ENCODE peak calls at places on chromosomes 16 and 17, in ten cellular contexts. C is colonic mucosa; B is stomach; Z is prostate gland; F is ovary; X is right cardiac atrium; M is CD8-positive, alpha-beta memory T cell; K is lung; D is pancreas; G is uterus. R is an unnamed sample. For H3K9me3, the result is how much of the 10 kb centered on the place peaks cover.

GRCh38 chr17:11705111-11705510 is 106.8 kb downstream of the DNAH9 start:
- DNase-seq in F (no peak), K (no peak), Z (no peak), D (no peak), C (peak), B (no peak), M (no peak), X (no peak), G (no peak), R (no peak)

GRCh38 chr16:82157836-82158235 is 12.2 kb downstream of the MPHOSPH6 start:
- DNase-seq in X (no peak), Z (no peak), G (no peak), K (no peak), B (no peak), M (no peak), C (no peak), D (no peak), F (no peak), R (no peak)

GRCh38 chr17:8947201-8947600 is 18.3 kb downstream of the PIK3R5 start:
- DNase-seq in K (no peak), G (no peak), X (no peak), Z (no peak), B (no peak), C (no peak), D (no peak), M (no peak), F (no peak), R (no peak)

GRCh38 chr16:86303787-86304685 is 206.3 kb upstream of the FOXF1 start:
- DNase-seq in F (no peak), G (peak), Z (no peak), C (peak), D (no peak), M (no peak), K (no peak), B (no peak), X (peak), R (no peak)

GRCh38 chr17:8821446-8822105 is 22.4 kb upstream of the MFSD6L start:
- DNase-seq in X (no peak), Z (no peak), F (no peak), G (no peak), K (peak), C (no peak), B (no peak), M (no peak), D (no peak), R (no peak)

GRCh38 chr17:6643460-6644125 is 2.7 kb downstream of the TXNDC17 start:
- DNase-seq in F (no peak), G (no peak), C (no peak), M (no peak), D (no peak), Z (no peak), K (no peak), B (no peak), X (no peak), R (no peak)

GRCh38 chr17:7294614-7295153 is at the start of gene YBX2:
- DNase-seq in D (peak), C (peak), X (peak), F (peak), M (peak), G (peak), K (no peak), Z (peak), B (peak), R (no peak)

GRCh38 chr16:87132361-87133014 is 184.7 kb downstream of the C16orf95 start:
- DNase-seq in F (no peak), X (peak), G (no peak), B (no peak), C (no peak), K (no peak), Z (no peak), D (no peak), M (no peak), R (peak)

GRCh38 chr17:30372755-30373154 is 6.0 kb upstream of the CPD start:
- DNase-seq in M (no peak), Z (no peak), B (no peak), F (no peak), C (no peak), G (no peak), K (no peak), D (no peak), X (no peak), R (no peak)

GRCh38 chr16:50288920-50289319 is 22.6 kb downstream of the ADCY7 start:
- DNase-seq in B (no peak), M (no peak), K (no peak), X (no peak), G (no peak), D (no peak), Z (no peak), C (no peak), F (no peak), R (no peak)

GRCh38 chr16:25060920-25061319 is 45.8 kb upstream of the ARHGAP17 start:
- DNase-seq in G (no peak), X (no peak), B (no peak), Z (no peak), D (no peak), K (no peak), C (no peak), M (no peak), F (no peak), R (no peak)

GRCh38 chr17:17289701-17290100 is 8.7 kb upstream of the COPS3 start:
- DNase-seq in X (no peak), M (no peak), Z (no peak), G (no peak), C (no peak), B (no peak), K (no peak), D (no peak), F (no peak), R (no peak)

GRCh38 chr16:66357523-66357928 is 9.0 kb upstream of the CDH5 start:
- DNase-seq in B (peak), K (peak), X (peak), G (peak), M (no peak), C (peak), Z (peak), D (no peak), F (peak), R (peak)

GRCh38 chr16:19330801-19331484 is 45.4 kb downstream of the CLEC19A start:
- DNase-seq in B (peak), K (no peak), X (no peak), G (no peak), M (no peak), C (no peak), D (no peak), F (no peak), Z (peak), R (peak)

GRCh38 chr17:45104907-45105624 is 27.2 kb downstream of the PLCD3 start:
- DNase-seq in M (no peak), B (no peak), D (no peak), G (no peak), X (no peak), Z (no peak), K (no peak), F (no peak), C (no peak), R (no peak)

GRCh38 chr17:72152392-72152727 is 31.5 kb downstream of the SOX9 start:
- DNase-seq in F (no peak), X (no peak), G (no peak), M (no peak), D (no peak), K (no peak), Z (no peak), B (no peak), C (no peak), R (no peak)

GRCh38 chr17:55587608-55588139 is 76.4 kb upstream of the SMIM36 start:
- DNase-seq in K (no peak), C (no peak), B (no peak), F (peak), Z (no peak), D (no peak), X (peak), M (no peak), G (peak), R (no peak)

GRCh38 chr17:9215465-9215864 is 194.2 kb downstream of the NTN1 start:
- DNase-seq in Z (no peak), C (no peak), G (no peak), D (no peak), F (no peak), X (no peak), B (no peak), M (no peak), K (no peak), R (no peak)

GRCh38 chr17:79595956-79596355 is 14.9 kb downstream of the RBFOX3 start:
- DNase-seq in D (no peak), M (no peak), Z (no peak), G (no peak), C (no peak), K (no peak), F (no peak), X (no peak), B (no peak), R (no peak)

GRCh38 chr16:65176603-65177002 is 54.7 kb upstream of the CDH11 start:
- DNase-seq in F (peak), K (peak), Z (no peak), B (no peak), X (peak), D (no peak), G (peak), C (peak), M (no peak), R (no peak)

GRCh38 chr17:62601438-62601837 is 26.0 kb upstream of the MRC2 start:
- DNase-seq in M (no peak), Z (no peak), D (no peak), X (no peak), C (no peak), B (no peak), F (no peak), G (no peak), K (no peak), R (no peak)

GRCh38 chr17:79978545-79978852 is 57.2 kb downstream of the TBC1D16 start:
- DNase-seq in K (no peak), C (no peak), X (no peak), Z (no peak), B (no peak), G (peak), M (no peak), F (no peak), D (peak), R (peak)

GRCh38 chr17:17818088-17818526 is 18.7 kb downstream of the SREBF1 start:
- DNase-seq in D (no peak), X (peak), G (no peak), K (no peak), C (peak), Z (peak), F (no peak), M (no peak), B (no peak), R (no peak)

GRCh38 chr16:82586130-82586529 is 40.6 kb upstream of the CDH13 start:
- DNase-seq in D (no peak), Z (no peak), F (no peak), G (no peak), K (no peak), X (no peak), M (no peak), B (no peak), C (no peak), R (no peak)

GRCh38 chr16:84460406-84461028 is 43.9 kb downstream of the MEAK7 start:
- DNase-seq in G (peak), B (no peak), M (no peak), D (peak), F (no peak), Z (no peak), X (no peak), K (no peak), C (no peak), R (no peak)

GRCh38 chr17:44987194-44987882 is 19.2 kb upstream of the C1QL1 start:
- DNase-seq in K (no peak), X (no peak), B (no peak), F (no peak), G (no peak), Z (no peak), C (no peak), M (no peak), D (no peak), R (no peak)

GRCh38 chr17:45262516-45263476 is 902 bp upstream of the SPATA32 start:
- DNase-seq in M (no peak), F (no peak), B (no peak), Z (peak), K (no peak), G (no peak), X (no peak), D (no peak), C (no peak), R (no peak)

GRCh38 chr16:46948548-46949166 is 24.8 kb downstream of the DNAJA2 start:
- DNase-seq in X (no peak), M (no peak), F (no peak), Z (no peak), B (peak), C (no peak), D (no peak), G (no peak), K (no peak), R (no peak)

GRCh38 chr17:80675451-80676095 is 130.9 kb downstream of the RPTOR start:
- DNase-seq in Z (no peak), X (no peak), G (no peak), C (no peak), B (no peak), M (no peak), D (no peak), K (no peak), F (no peak), R (no peak)

GRCh38 chr16:49745434-49745833 is 110.5 kb downstream of the ZNF423 start:
- DNase-seq in X (no peak), C (no peak), G (no peak), M (no peak), D (no peak), B (no peak), Z (no peak), F (no peak), K (no peak), R (no peak)

GRCh38 chr16:72840591-72841381 is 207.1 kb downstream of the ZFHX3 start:
- DNase-seq in B (no peak), D (no peak), G (no peak), X (no peak), C (no peak), K (no peak), Z (no peak), F (no peak), M (no peak), R (no peak)

GRCh38 chr16:89917773-89918452 is 749 bp upstream of the MC1R start:
- DNase-seq in D (peak), K (peak), M (peak), F (peak), X (peak), B (peak), Z (peak), C (peak), G (peak), R (peak)

GRCh38 chr16:35150805-35151312 is 1691.4 kb downstream of the TP53TG3F start:
- DNase-seq in B (no peak), M (no peak), D (no peak), K (no peak), X (no peak), Z (no peak), F (no peak), C (no peak), G (no peak), R (no peak)
- H3K9me3 ChIP-seq in B (half or more), M (under half), D (under half), K (under half), X (under half), Z (under half), F (under half), C (under half), G (under half), R (under half)

GRCh38 chr16:35573407-35573806 is 2114.0 kb downstream of the TP53TG3F start:
- DNase-seq in G (no peak), K (no peak), C (no peak), F (no peak), Z (no peak), M (no peak), B (no peak), X (no peak), D (no peak), R (no peak)

GRCh38 chr16:35574454-35575431 is 2115.3 kb downstream of the TP53TG3F start:
- DNase-seq in G (no peak), B (no peak), Z (no peak), M (no peak), F (no peak), D (no peak), K (no peak), X (no peak), C (no peak), R (no peak)

GRCh38 chr16:35570946-35571345 is 2111.5 kb downstream of the TP53TG3F start:
- DNase-seq in B (no peak), X (no peak), M (no peak), Z (no peak), C (no peak), G (no peak), F (no peak), D (no peak), K (no peak), R (no peak)

GRCh38 chr16:35574011-35574410 is 2114.6 kb downstream of the TP53TG3F start:
- DNase-seq in F (no peak), X (no peak), M (no peak), D (no peak), G (no peak), B (no peak), C (no peak), Z (no peak), K (no peak), R (no peak)

GRCh38 chr16:35572186-35572585 is 2112.8 kb downstream of the TP53TG3F start:
- DNase-seq in F (no peak), B (no peak), C (no peak), Z (no peak), M (no peak), X (no peak), K (no peak), D (no peak), G (no peak), R (no peak)
- H3K9me3 ChIP-seq in F (under half), B (under half), C (under half), Z (under half), M (under half), X (under half), K (under half), D (under half), G (under half), R (under half)

DNA sequence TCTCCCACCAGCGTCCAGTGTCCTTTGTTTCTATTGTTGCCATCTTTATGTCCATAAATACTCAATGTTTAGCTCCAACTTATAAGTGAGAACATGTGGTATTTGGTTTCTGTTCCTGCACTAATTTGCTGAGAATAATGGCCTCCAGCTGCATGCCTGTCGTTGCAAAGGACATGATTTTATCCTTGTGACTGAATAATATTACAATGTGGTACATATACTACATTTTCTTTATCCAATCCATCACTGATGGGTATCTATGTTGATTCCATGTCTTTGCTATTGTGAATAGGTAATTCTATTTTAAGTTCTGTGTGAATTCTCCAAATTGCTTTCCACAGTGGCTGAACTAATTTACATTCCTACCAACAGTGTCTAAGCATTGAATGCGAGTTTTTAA is 578.6 kb upstream of the CA10 start:
- DNase-seq in X (no peak), D (no peak), K (no peak), C (no peak), F (no peak), M (no peak), Z (no peak), B (no peak), G (no peak), R (no peak)
- H3K9me3 ChIP-seq in X (under half), D (under half), K (under half), C (under half), F (under half), M (under half), Z (under half), B (under half), G (under half), R (under half)

GRCh38 chr16:79007614-79008013 is 592.9 kb downstream of the MAF start:
- DNase-seq in M (no peak), B (no peak), Z (no peak), K (no peak), F (no peak), D (no peak), C (no peak), X (no peak), G (no peak), R (no peak)
- H3K9me3 ChIP-seq in M (under half), B (under half), Z (under half), K (under half), F (under half), D (under half), C (under half), X (under half), G (under half), R (under half)

GRCh38 chr17:74137416-74137815 is 66.1 kb upstream of the RPL38 start:
- DNase-seq in X (no peak), G (no peak), F (no peak), M (no peak), B (no peak), D (no peak), K (no peak), Z (no peak), C (no peak), R (no peak)

GRCh38 chr17:74139120-74139519 is 64.4 kb upstream of the RPL38 start:
- DNase-seq in Z (no peak), G (no peak), X (no peak), D (no peak), C (no peak), M (no peak), K (no peak), B (no peak), F (no peak), R (no peak)

GRCh38 chr17:74145756-74146155 is 57.7 kb upstream of the RPL38 start:
- DNase-seq in Z (no peak), D (no peak), K (no peak), F (no peak), C (no peak), M (no peak), X (no peak), G (no peak), B (no peak), R (peak)

GRCh38 chr17:74140282-74140681 is 63.2 kb upstream of the RPL38 start:
- DNase-seq in M (no peak), K (no peak), C (no peak), F (no peak), B (no peak), X (no peak), G (no peak), Z (no peak), D (no peak), R (no peak)

GRCh38 chr17:74141612-74142011 is 61.9 kb upstream of the RPL38 start:
- DNase-seq in F (no peak), D (no peak), G (no peak), C (no peak), K (no peak), M (no peak), Z (no peak), B (no peak), X (no peak), R (no peak)
- H3K9me3 ChIP-seq in F (under half), D (under half), G (under half), C (under half), K (under half), M (under half), Z (under half), B (under half), X (under half), R (under half)

GRCh38 chr17:2075336-2076056 is 20.6 kb downstream of the HIC1 start:
- DNase-seq in F (peak), G (peak), M (no peak), X (peak), C (peak), Z (no peak), B (no peak), D (no peak), K (no peak), R (peak)
- H3K9me3 ChIP-seq in F (under half), G (under half), M (under half), X (under half), C (under half), Z (under half), B (under half), D (under half), K (under half), R (under half)

DNA sequence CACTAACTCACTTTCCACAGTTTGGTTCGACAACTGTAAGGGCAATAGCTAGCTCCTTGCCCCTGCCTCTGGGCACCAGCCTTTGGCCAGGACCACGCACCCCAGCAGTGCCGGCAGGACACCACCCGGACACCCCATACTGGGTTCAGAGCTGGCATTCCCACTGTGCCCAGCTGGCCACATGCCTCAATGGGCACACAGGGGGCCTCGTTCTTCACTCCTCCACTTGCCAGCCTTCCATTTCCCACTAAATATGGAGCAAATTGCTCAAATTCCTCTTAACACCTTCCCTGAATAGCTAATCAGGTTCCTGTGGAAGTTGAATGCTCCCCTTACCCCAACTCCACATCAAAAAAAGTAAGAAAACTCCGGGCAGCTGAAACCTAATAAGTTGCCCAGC is 52.5 kb downstream of the PIPOX start:
- DNase-seq in M (no peak), K (no peak), F (no peak), B (no peak), C (no peak), X (peak), D (no peak), G (no peak), Z (no peak), R (no peak)
- H3K9me3 ChIP-seq in M (under half), K (under half), F (under half), B (under half), C (under half), X (under half), D (under half), G (under half), Z (under half), R (under half)

GRCh38 chr16:31879937-31880321 is 6.3 kb downstream of the ZNF267 start:
- DNase-seq in Z (no peak), M (no peak), B (no peak), X (no peak), G (no peak), F (no peak), D (no peak), C (no peak), K (no peak), R (no peak)

GRCh38 chr16:31880322-31880979 is 6.8 kb downstream of the ZNF267 start:
- DNase-seq in M (no peak), F (no peak), B (no peak), X (no peak), G (no peak), C (no peak), K (no peak), Z (no peak), D (no peak), R (no peak)

GRCh38 chr16:31875112-31875803 is 1.7 kb downstream of the ZNF267 start:
- DNase-seq in M (no peak), K (no peak), G (no peak), Z (no peak), C (no peak), F (no peak), D (no peak), B (no peak), X (no peak), R (no peak)

GRCh38 chr16:31876955-31877828 is 3.6 kb downstream of the ZNF267 start:
- DNase-seq in M (no peak), C (no peak), B (no peak), D (no peak), G (no peak), X (no peak), Z (no peak), K (no peak), F (no peak), R (peak)

GRCh38 chr16:31877876-31878642 is 4.5 kb downstream of the ZNF267 start:
- DNase-seq in C (no peak), F (no peak), B (no peak), G (no peak), Z (no peak), K (no peak), D (no peak), M (no peak), X (no peak), R (no peak)
- H3K9me3 ChIP-seq in C (under half), F (under half), B (under half), G (under half), Z (under half), K (under half), D (under half), M (under half), X (under half), R (under half)

GRCh38 chr17:74045608-74046007 is 157.9 kb upstream of the RPL38 start:
- DNase-seq in G (no peak), M (no peak), X (no peak), C (no peak), F (no peak), K (no peak), D (no peak), B (no peak), Z (no peak), R (no peak)
- H3K9me3 ChIP-seq in G (under half), M (under half), X (under half), C (under half), F (under half), K (under half), D (under half), B (under half), Z (under half), R (under half)

GRCh38 chr16:35557731-35558130 is 2098.3 kb downstream of the TP53TG3F start:
- DNase-seq in Z (no peak), X (no peak), F (no peak), K (no peak), D (no peak), G (no peak), B (no peak), C (no peak), M (no peak), R (no peak)
- H3K9me3 ChIP-seq in Z (under half), X (under half), F (under half), K (under half), D (under half), G (under half), B (under half), C (under half), M (under half), R (under half)